ENCODE peak calls at places on chromosomes 2 and 18, in eight cellular contexts. G is adrenal gland; L is activated naive CD8-positive, alpha-beta T cell treated with anti-CD3 and anti-CD28 coated beads, Interleukin-2, amount 50 U/mL, for 24 hours; Z is Kasumi-1; U is SW480; T is anterior cingulate cortex; V is upper lobe of right lung; B is epithelial cell of esophagus. Y is an unnamed sample.

GRCh38 chr2:230601510-230601909 is 111.1 kb upstream of the CAB39 start:
- DNase-seq in Z (no peak), L (no peak), B (no peak), T (no peak), U (no peak), V (no peak), G (no peak), Y (no peak)

GRCh38 chr2:147451131-147451530 is 393.7 kb upstream of the ACVR2A start:
- DNase-seq in V (no peak), B (no peak), T (no peak), G (no peak), U (no peak), L (no peak), Z (no peak), Y (no peak)

GRCh38 chr2:226795281-226796011 is 4.2 kb downstream of the IRS1 start:
- DNase-seq in T (no peak), B (peak; percentile 44), L (no peak), U (no peak), V (peak; percentile 67), Z (no peak), G (peak; percentile 74), Y (no peak)

GRCh38 chr18:43141208-43141607 is 25.7 kb upstream of the RIT2 start:
- DNase-seq in V (no peak), B (no peak), L (no peak), G (no peak), U (no peak), T (no peak), Z (no peak), Y (no peak)

GRCh38 chr2:132891456-132891855 is 221.5 kb upstream of the LYPD1 start:
- DNase-seq in G (no peak), B (no peak), T (no peak), L (no peak), Z (no peak), V (no peak), U (no peak), Y (no peak)

GRCh38 chr2:160354677-160355076 is 138.9 kb downstream of the RBMS1 start:
- DNase-seq in U (no peak), L (no peak), Z (no peak), B (no peak), V (no peak), T (no peak), G (no peak), Y (no peak)

GRCh38 chr18:8835556-8835955 is 130.2 kb downstream of the MTCL1 start:
- DNase-seq in L (no peak), B (no peak), T (no peak), U (no peak), G (no peak), Z (no peak), V (no peak), Y (no peak)

GRCh38 chr2:201194097-201194496 is 11.2 kb downstream of the CASP10 start:
- DNase-seq in B (no peak), U (no peak), L (no peak), V (no peak), G (no peak), T (no peak), Z (no peak), Y (no peak)

GRCh38 chr2:49005261-49005660 is 149.1 kb downstream of the FSHR start:
- DNase-seq in U (no peak), T (no peak), L (no peak), G (no peak), Z (no peak), V (no peak), B (no peak), Y (no peak)

GRCh38 chr2:167844714-167845530 is 402.5 kb downstream of the STK39 start:
- DNase-seq in B (peak; percentile 6), T (no peak), G (no peak), V (no peak), L (no peak), U (peak; percentile 7), Z (peak; percentile 34), Y (peak; percentile 51)

GRCh38 chr2:201218780-201219179 is 35.8 kb downstream of the CASP10 start:
- DNase-seq in Z (no peak), B (peak; percentile 66), G (no peak), T (no peak), V (no peak), L (no peak), U (no peak), Y (no peak)

GRCh38 chr2:133097666-133098065 is 427.7 kb upstream of the LYPD1 start:
- DNase-seq in U (peak; percentile 11), L (no peak), V (no peak), B (no peak), G (no peak), T (no peak), Z (no peak), Y (no peak)

GRCh38 chr18:12880532-12880892 is 3.5 kb downstream of the PTPN2 start:
- DNase-seq in V (no peak), L (no peak), U (no peak), B (no peak), T (no peak), Z (peak; percentile 74), G (no peak), Y (no peak)

GRCh38 chr2:38315707-38316333 is 61.3 kb downstream of the ATL2 start:
- DNase-seq in V (no peak), B (peak; percentile 49), G (peak; percentile 21), L (no peak), T (no peak), Z (peak; percentile 52), U (peak; percentile 51), Y (peak; percentile 3)

GRCh38 chr2:238404406-238405216 is 22.1 kb upstream of the ASB1 start:
- DNase-seq in T (no peak), G (no peak), V (no peak), B (no peak), U (no peak), L (no peak), Z (no peak), Y (no peak)

GRCh38 chr2:201807452-201807980 is 1.2 kb downstream of the CDK15 start:
- DNase-seq in V (no peak), B (no peak), G (peak; percentile 34), Z (no peak), T (no peak), U (no peak), L (no peak), Y (no peak)

GRCh38 chr2:127095784-127096183 is 11.2 kb downstream of the BIN1 start:
- DNase-seq in U (no peak), B (no peak), V (no peak), T (no peak), Z (no peak), G (no peak), L (no peak), Y (no peak)

GRCh38 chr18:8496186-8496585 is 113.1 kb upstream of the RAB12 start:
- DNase-seq in Z (no peak), V (no peak), B (no peak), T (no peak), L (no peak), U (no peak), G (no peak), Y (no peak)

GRCh38 chr2:150389487-150389886 is 98.0 kb downstream of the RND3 start:
- DNase-seq in T (no peak), L (no peak), V (no peak), B (no peak), Z (no peak), G (no peak), U (no peak), Y (no peak)

GRCh38 chr2:121293450-121294325 is 8.7 kb upstream of the TFCP2L1 start:
- DNase-seq in G (no peak), Z (no peak), V (peak; percentile 78), T (no peak), U (no peak), B (no peak), L (no peak), Y (no peak)

GRCh38 chr2:106160786-106161261 is 33.3 kb downstream of the UXS1 start:
- DNase-seq in B (no peak), L (peak; percentile 47), V (no peak), T (no peak), Z (peak; percentile 74), G (peak; percentile 51), U (no peak), Y (no peak)

GRCh38 chr2:189798312-189799029 is 14.2 kb downstream of the PMS1 start:
- DNase-seq in G (no peak), T (no peak), B (peak; percentile 39), L (no peak), V (no peak), Z (peak; percentile 91), U (peak; percentile 27), Y (no peak)

GRCh38 chr18:10094154-10094553 is 180.3 kb downstream of the VAPA start:
- DNase-seq in G (no peak), B (peak; percentile 85), U (no peak), V (no peak), Z (no peak), L (no peak), T (no peak), Y (no peak)

GRCh38 chr2:62292190-62292589 is 96.3 kb downstream of the B3GNT2 start:
- DNase-seq in V (no peak), T (no peak), L (no peak), G (peak; percentile 78), U (peak; percentile 72), B (peak; percentile 76), Z (no peak), Y (no peak)